ENCODE peak calls at places on chromosome 9, in five cellular contexts. One of them, this sample, is unnamed.
A peak's percentile ranks its signal among the peaks of the same experiment; 100 is the strongest.

GRCh38 chr9:72615931-72616330 is 94.5 kb downstream of the TMC1 start:
- DNase-seq in lower leg skin: no peak
- DNase-seq in suprapubic skin: no peak
- DNase-seq in natural killer cell: no peak
- DNase-seq in right atrium auricular region: no peak
- DNase-seq in this sample: no peak

GRCh38 chr9:3177362-3177761 is 333.5 kb upstream of the PUM3 start:
- DNase-seq in lower leg skin: no peak
- DNase-seq in suprapubic skin: no peak
- DNase-seq in natural killer cell: no peak
- DNase-seq in right atrium auricular region: no peak
- DNase-seq in this sample: no peak

GRCh38 chr9:76667521-76667957 is 96.7 kb upstream of the PCA3 start:
- DNase-seq in lower leg skin: no peak
- DNase-seq in suprapubic skin: no peak
- DNase-seq in natural killer cell: no peak
- DNase-seq in right atrium auricular region: no peak
- DNase-seq in this sample: no peak

GRCh38 chr9:124399323-124399962 is 15.8 kb downstream of the PSMB7 start:
- DNase-seq in lower leg skin: peak; percentile 33
- DNase-seq in suprapubic skin: no peak
- DNase-seq in natural killer cell: no peak
- DNase-seq in right atrium auricular region: no peak
- DNase-seq in this sample: no peak

GRCh38 chr9:27888661-27889295 is 315.5 kb upstream of the C9orf72 start:
- DNase-seq in lower leg skin: no peak
- DNase-seq in suprapubic skin: no peak
- DNase-seq in natural killer cell: no peak
- DNase-seq in right atrium auricular region: no peak
- DNase-seq in this sample: no peak

GRCh38 chr9:133768371-133768858 is 30.3 kb upstream of the SARDH start:
- DNase-seq in lower leg skin: peak; percentile 7
- DNase-seq in suprapubic skin: no peak
- DNase-seq in natural killer cell: peak; percentile 4
- DNase-seq in right atrium auricular region: peak; percentile 26
- DNase-seq in this sample: peak; percentile 69

GRCh38 chr9:130780865-130781504 is 54.1 kb upstream of the ABL1 start:
- DNase-seq in lower leg skin: peak; percentile 78
- DNase-seq in suprapubic skin: peak; percentile 78
- DNase-seq in natural killer cell: no peak
- DNase-seq in right atrium auricular region: peak; percentile 87
- DNase-seq in this sample: no peak

GRCh38 chr9:8750639-8751041 is 951.1 kb upstream of the DMAC1 start:
- DNase-seq in lower leg skin: no peak
- DNase-seq in suprapubic skin: no peak
- DNase-seq in natural killer cell: no peak
- DNase-seq in right atrium auricular region: no peak
- DNase-seq in this sample: no peak

GRCh38 chr9:113912816-113913215 is 36.7 kb downstream of the ZNF618 start:
- DNase-seq in lower leg skin: no peak
- DNase-seq in suprapubic skin: no peak
- DNase-seq in natural killer cell: no peak
- DNase-seq in right atrium auricular region: peak; percentile 46
- DNase-seq in this sample: no peak

GRCh38 chr9:100637787-100638186 is 59.9 kb downstream of the CAVIN4 start:
- DNase-seq in lower leg skin: no peak
- DNase-seq in suprapubic skin: no peak
- DNase-seq in natural killer cell: no peak
- DNase-seq in right atrium auricular region: no peak
- DNase-seq in this sample: no peak

GRCh38 chr9:22079873-22080341 is 70.8 kb upstream of the CDKN2B start:
- DNase-seq in lower leg skin: peak; percentile 82
- DNase-seq in suprapubic skin: no peak
- DNase-seq in natural killer cell: no peak
- DNase-seq in right atrium auricular region: peak; percentile 67
- DNase-seq in this sample: no peak

GRCh38 chr9:93013856-93014582 is 44.5 kb upstream of the SUSD3 start:
- DNase-seq in lower leg skin: no peak
- DNase-seq in suprapubic skin: no peak
- DNase-seq in natural killer cell: no peak
- DNase-seq in right atrium auricular region: peak; percentile 40
- DNase-seq in this sample: peak; percentile 48

GRCh38 chr9:107363511-107364182 is 80.6 kb downstream of the RAD23B start:
- DNase-seq in lower leg skin: no peak
- DNase-seq in suprapubic skin: no peak
- DNase-seq in natural killer cell: no peak
- DNase-seq in right atrium auricular region: no peak
- DNase-seq in this sample: no peak

GRCh38 chr9:27276182-27277030 is 20.5 kb downstream of the EQTN start:
- DNase-seq in lower leg skin: no peak
- DNase-seq in suprapubic skin: no peak
- DNase-seq in natural killer cell: no peak
- DNase-seq in right atrium auricular region: no peak
- DNase-seq in this sample: no peak

GRCh38 chr9:23683021-23683431 is 143.0 kb downstream of the ELAVL2 start:
- DNase-seq in lower leg skin: no peak
- DNase-seq in suprapubic skin: no peak
- DNase-seq in natural killer cell: no peak
- DNase-seq in right atrium auricular region: no peak
- DNase-seq in this sample: no peak

GRCh38 chr9:92970467-92970923 is 23.2 kb downstream of the FGD3 start:
- DNase-seq in lower leg skin: no peak
- DNase-seq in suprapubic skin: peak; percentile 5
- DNase-seq in natural killer cell: no peak
- DNase-seq in right atrium auricular region: no peak
- DNase-seq in this sample: no peak

GRCh38 chr9:20528253-20528652 is 94.0 kb downstream of the MLLT3 start:
- DNase-seq in lower leg skin: no peak
- DNase-seq in suprapubic skin: no peak
- DNase-seq in natural killer cell: no peak
- DNase-seq in right atrium auricular region: no peak
- DNase-seq in this sample: no peak

GRCh38 chr9:9751996-9752395 is 860.8 kb downstream of the PTPRD start:
- DNase-seq in lower leg skin: no peak
- DNase-seq in suprapubic skin: no peak
- DNase-seq in natural killer cell: no peak
- DNase-seq in right atrium auricular region: no peak
- DNase-seq in this sample: no peak

GRCh38 chr9:100070642-100071041 is 28.2 kb downstream of the ERP44 start:
- DNase-seq in lower leg skin: no peak
- DNase-seq in suprapubic skin: no peak
- DNase-seq in natural killer cell: no peak
- DNase-seq in right atrium auricular region: no peak
- DNase-seq in this sample: no peak

GRCh38 chr9:37436540-37436939 is 14.0 kb downstream of the GRHPR start:
- DNase-seq in lower leg skin: no peak
- DNase-seq in suprapubic skin: no peak
- DNase-seq in natural killer cell: no peak
- DNase-seq in right atrium auricular region: no peak
- DNase-seq in this sample: no peak

GRCh38 chr9:134320916-134321570 is 5.2 kb upstream of the RXRA start:
- DNase-seq in lower leg skin: no peak
- DNase-seq in suprapubic skin: peak; percentile 51
- DNase-seq in natural killer cell: no peak
- DNase-seq in right atrium auricular region: no peak
- DNase-seq in this sample: no peak

GRCh38 chr9:129860653-129861446 is 25.6 kb downstream of the USP20 start:
- DNase-seq in lower leg skin: no peak
- DNase-seq in suprapubic skin: no peak
- DNase-seq in natural killer cell: no peak
- DNase-seq in right atrium auricular region: no peak
- DNase-seq in this sample: no peak

GRCh38 chr9:72952914-72953313 is at the start of gene ALDH1A1:
- DNase-seq in lower leg skin: no peak
- DNase-seq in suprapubic skin: no peak
- DNase-seq in natural killer cell: no peak
- DNase-seq in right atrium auricular region: no peak
- DNase-seq in this sample: no peak

GRCh38 chr9:129702563-129702962 is 37.1 kb downstream of the PRRX2 start:
- DNase-seq in lower leg skin: peak; percentile 71
- DNase-seq in suprapubic skin: peak; percentile 86
- DNase-seq in natural killer cell: no peak
- DNase-seq in right atrium auricular region: no peak
- DNase-seq in this sample: no peak

GRCh38 chr9:2798423-2798822 is 45.5 kb downstream of the PUM3 start:
- DNase-seq in lower leg skin: no peak
- DNase-seq in suprapubic skin: no peak
- DNase-seq in natural killer cell: no peak
- DNase-seq in right atrium auricular region: no peak
- DNase-seq in this sample: no peak

GRCh38 chr9:35570709-35571108 is 34.4 kb upstream of the TESK1 start:
- DNase-seq in lower leg skin: no peak
- DNase-seq in suprapubic skin: no peak
- DNase-seq in natural killer cell: no peak
- DNase-seq in right atrium auricular region: no peak
- DNase-seq in this sample: no peak

GRCh38 chr9:134439368-134439784 is 113.1 kb downstream of the RXRA start:
- DNase-seq in lower leg skin: no peak
- DNase-seq in suprapubic skin: no peak
- DNase-seq in natural killer cell: no peak
- DNase-seq in right atrium auricular region: no peak
- DNase-seq in this sample: no peak

DNA sequence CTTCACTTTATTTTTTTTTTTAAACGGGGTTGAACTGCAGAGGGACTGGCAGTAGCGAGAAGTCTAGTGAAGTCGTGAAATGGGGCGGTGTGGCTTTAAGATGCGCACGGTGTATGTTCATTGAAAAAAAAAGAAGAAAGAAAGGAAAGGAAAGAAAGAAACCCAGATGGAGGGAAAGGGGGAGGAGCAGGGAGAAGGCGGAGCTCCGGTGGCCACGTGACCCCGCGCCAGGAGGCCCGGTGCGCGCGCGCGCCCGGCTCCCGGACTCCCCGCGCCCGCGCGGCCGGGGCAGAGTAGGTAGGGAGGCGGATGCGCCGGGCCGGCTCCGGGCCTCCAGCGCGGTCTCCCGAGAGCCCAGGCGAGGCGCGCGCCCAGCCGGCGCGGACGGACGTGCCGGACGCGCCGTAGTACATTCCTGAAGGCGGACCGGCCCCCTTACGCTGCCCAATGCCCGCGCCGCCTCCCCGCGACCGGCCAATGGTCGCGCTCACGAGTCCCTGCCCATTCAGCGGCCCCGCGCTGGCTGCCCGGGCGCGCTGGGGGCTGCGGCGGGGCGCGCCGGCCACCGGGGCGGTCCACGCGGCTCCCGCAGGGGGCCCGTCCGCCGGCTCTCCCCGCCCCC is 6.0 kb downstream of the PTCH1 start:
- DNase-seq in lower leg skin: peak; percentile 87
- DNase-seq in suprapubic skin: peak; percentile 90
- DNase-seq in natural killer cell: peak; percentile 77
- DNase-seq in right atrium auricular region: peak; percentile 89
- DNase-seq in this sample: peak; percentile 97
- TF ChIP-seq CTCF in lower leg skin: no peak
- TF ChIP-seq CTCF in suprapubic skin: no peak
- TF ChIP-seq CTCF in natural killer cell: no peak
- TF ChIP-seq CTCF in right atrium auricular region: no peak
- TF ChIP-seq CTCF in this sample: no peak

GRCh38 chr9:83474631-83475030 is 63.6 kb downstream of the FRMD3 start:
- DNase-seq in lower leg skin: no peak
- DNase-seq in suprapubic skin: no peak
- DNase-seq in natural killer cell: no peak
- DNase-seq in right atrium auricular region: no peak
- DNase-seq in this sample: no peak

GRCh38 chr9:83472221-83472665 is 66.0 kb downstream of the FRMD3 start:
- DNase-seq in lower leg skin: no peak
- DNase-seq in suprapubic skin: no peak
- DNase-seq in natural killer cell: no peak
- DNase-seq in right atrium auricular region: no peak
- DNase-seq in this sample: no peak

GRCh38 chr9:83473488-83473971 is 64.7 kb downstream of the FRMD3 start:
- DNase-seq in lower leg skin: no peak
- DNase-seq in suprapubic skin: no peak
- DNase-seq in natural killer cell: no peak
- DNase-seq in right atrium auricular region: no peak
- DNase-seq in this sample: no peak

GRCh38 chr9:83471223-83471622 is 67.0 kb downstream of the FRMD3 start:
- DNase-seq in lower leg skin: no peak
- DNase-seq in suprapubic skin: no peak
- DNase-seq in natural killer cell: no peak
- DNase-seq in right atrium auricular region: no peak
- DNase-seq in this sample: no peak

GRCh38 chr9:83472764-83473163 is 65.4 kb downstream of the FRMD3 start:
- DNase-seq in lower leg skin: peak; percentile 23
- DNase-seq in suprapubic skin: no peak
- DNase-seq in natural killer cell: no peak
- DNase-seq in right atrium auricular region: no peak
- DNase-seq in this sample: no peak
- TF ChIP-seq CTCF in lower leg skin: no peak
- TF ChIP-seq CTCF in suprapubic skin: no peak
- TF ChIP-seq CTCF in natural killer cell: no peak
- TF ChIP-seq CTCF in right atrium auricular region: no peak
- TF ChIP-seq CTCF in this sample: no peak

GRCh38 chr9:89982016-89982415 is 377.2 kb downstream of the GADD45G start:
- DNase-seq in lower leg skin: no peak
- DNase-seq in suprapubic skin: no peak
- DNase-seq in natural killer cell: no peak
- DNase-seq in right atrium auricular region: no peak
- DNase-seq in this sample: no peak

GRCh38 chr9:89974582-89974981 is 369.8 kb downstream of the GADD45G start:
- DNase-seq in lower leg skin: no peak
- DNase-seq in suprapubic skin: no peak
- DNase-seq in natural killer cell: no peak
- DNase-seq in right atrium auricular region: no peak
- DNase-seq in this sample: no peak

GRCh38 chr9:89975586-89975985 is 370.8 kb downstream of the GADD45G start:
- DNase-seq in lower leg skin: no peak
- DNase-seq in suprapubic skin: no peak
- DNase-seq in natural killer cell: no peak
- DNase-seq in right atrium auricular region: no peak
- DNase-seq in this sample: no peak

GRCh38 chr9:89975024-89975423 is 370.2 kb downstream of the GADD45G start:
- DNase-seq in lower leg skin: no peak
- DNase-seq in suprapubic skin: no peak
- DNase-seq in natural killer cell: no peak
- DNase-seq in right atrium auricular region: no peak
- DNase-seq in this sample: no peak

GRCh38 chr9:89978185-89978584 is 373.4 kb downstream of the GADD45G start:
- DNase-seq in lower leg skin: no peak
- DNase-seq in suprapubic skin: no peak
- DNase-seq in natural killer cell: no peak
- DNase-seq in right atrium auricular region: no peak
- DNase-seq in this sample: no peak
- TF ChIP-seq CTCF in lower leg skin: no peak
- TF ChIP-seq CTCF in suprapubic skin: peak; percentile 31
- TF ChIP-seq CTCF in natural killer cell: no peak
- TF ChIP-seq CTCF in right atrium auricular region: no peak
- TF ChIP-seq CTCF in this sample: peak; percentile 51

GRCh38 chr9:128553695-128554094 is 1.3 kb downstream of the SPTAN1 start:
- DNase-seq in lower leg skin: no peak
- DNase-seq in suprapubic skin: no peak
- DNase-seq in natural killer cell: no peak
- DNase-seq in right atrium auricular region: no peak
- DNase-seq in this sample: no peak
- TF ChIP-seq CTCF in lower leg skin: no peak
- TF ChIP-seq CTCF in suprapubic skin: no peak
- TF ChIP-seq CTCF in natural killer cell: no peak
- TF ChIP-seq CTCF in right atrium auricular region: no peak
- TF ChIP-seq CTCF in this sample: no peak

GRCh38 chr9:136451221-136451877 is 11.7 kb upstream of the INPP5E start:
- DNase-seq in lower leg skin: no peak
- DNase-seq in suprapubic skin: no peak
- DNase-seq in natural killer cell: no peak
- DNase-seq in right atrium auricular region: no peak
- DNase-seq in this sample: no peak
- TF ChIP-seq CTCF in lower leg skin: no peak
- TF ChIP-seq CTCF in suprapubic skin: no peak
- TF ChIP-seq CTCF in natural killer cell: no peak
- TF ChIP-seq CTCF in right atrium auricular region: no peak
- TF ChIP-seq CTCF in this sample: no peak